ENCODE peak calls at places on chromosomes 13 and 19, in four cellular contexts. F is GM12878, R is K562, P is HepG2. M is an unnamed sample.

GRCh38 chr19:7694499-7694898 is 7.4 kb downstream of the FCER2 start:
- DNase-seq in F (no peak), R (no peak), P (no peak), M (no peak)

GRCh38 chr13:59771272-59771671 is 392.5 kb downstream of the DIAPH3 start:
- DNase-seq in F (no peak), R (no peak), P (peak; percentile 4), M (peak; percentile 43)

GRCh38 chr19:11984986-11985385 is 20.1 kb downstream of the ZNF763 start:
- DNase-seq in F (no peak), R (peak; percentile 16), P (peak; percentile 39), M (peak; percentile 94)

GRCh38 chr13:105572401-105572800 is 963.1 kb downstream of the EFNB2 start:
- DNase-seq in F (no peak), R (no peak), P (no peak), M (no peak)

GRCh38 chr13:75579529-75579928 is 29.9 kb downstream of the UCHL3 start:
- DNase-seq in F (no peak), R (no peak), P (no peak), M (no peak)

GRCh38 chr19:57961785-57962184 is 12.5 kb downstream of the C19orf18 start:
- DNase-seq in F (no peak), R (no peak), P (no peak), M (no peak)

GRCh38 chr13:21453352-21454089 is 5.6 kb downstream of the ZDHHC20 start:
- DNase-seq in F (no peak), R (no peak), P (peak; percentile 24), M (no peak)

GRCh38 chr19:6963937-6964336 is 57.3 kb downstream of the MBD3L2B start:
- DNase-seq in F (no peak), R (peak; percentile 26), P (no peak), M (peak; percentile 4)

GRCh38 chr19:45887311-45887710 is 1.4 kb upstream of the IRF2BP1 start:
- DNase-seq in F (no peak), R (no peak), P (no peak), M (no peak)

GRCh38 chr13:30577381-30577780 is 40.3 kb upstream of the USPL1 start:
- DNase-seq in F (peak; percentile 72), R (peak; percentile 25), P (peak; percentile 13), M (no peak)

GRCh38 chr13:90455861-90456260 is 891.6 kb upstream of the MIR17HG start:
- DNase-seq in F (no peak), R (no peak), P (no peak), M (no peak)

GRCh38 chr13:95530178-95530577 is 22.3 kb upstream of the CLDN10 start:
- DNase-seq in F (no peak), R (no peak), P (peak; percentile 38), M (no peak)

GRCh38 chr13:62320731-62321130 is 905.1 kb upstream of the PCDH20 start:
- DNase-seq in F (no peak), R (no peak), P (no peak), M (no peak)

GRCh38 chr13:96816874-96817273 is 177.4 kb downstream of the OXGR1 start:
- DNase-seq in F (no peak), R (no peak), P (no peak), M (peak; percentile 66)

GRCh38 chr19:43936219-43936618 is 1.1 kb upstream of the ZNF45 start:
- DNase-seq in F (no peak), R (peak; percentile 22), P (no peak), M (peak; percentile 43)

GRCh38 chr13:99798756-99799155 is 172.8 kb downstream of the ZIC5 start:
- DNase-seq in F (no peak), R (no peak), P (no peak), M (no peak)

GRCh38 chr13:99797716-99798115 is 173.9 kb downstream of the ZIC5 start:
- DNase-seq in F (no peak), R (no peak), P (no peak), M (peak; percentile 39)

GRCh38 chr13:99792079-99792921 is 179.3 kb downstream of the ZIC5 start:
- DNase-seq in F (no peak), R (no peak), P (no peak), M (peak; percentile 51)

GRCh38 chr13:99800004-99800403 is 171.6 kb downstream of the ZIC5 start:
- DNase-seq in F (no peak), R (peak; percentile 49), P (no peak), M (peak; percentile 29)

GRCh38 chr13:99796175-99796819 is 175.3 kb downstream of the ZIC5 start:
- DNase-seq in F (no peak), R (peak; percentile 33), P (peak; percentile 29), M (peak; percentile 94)
- TF ChIP-seq REST in F (peak; percentile 90), R (peak; percentile 93), P (peak; percentile 94), M (peak; percentile 86)

DNA sequence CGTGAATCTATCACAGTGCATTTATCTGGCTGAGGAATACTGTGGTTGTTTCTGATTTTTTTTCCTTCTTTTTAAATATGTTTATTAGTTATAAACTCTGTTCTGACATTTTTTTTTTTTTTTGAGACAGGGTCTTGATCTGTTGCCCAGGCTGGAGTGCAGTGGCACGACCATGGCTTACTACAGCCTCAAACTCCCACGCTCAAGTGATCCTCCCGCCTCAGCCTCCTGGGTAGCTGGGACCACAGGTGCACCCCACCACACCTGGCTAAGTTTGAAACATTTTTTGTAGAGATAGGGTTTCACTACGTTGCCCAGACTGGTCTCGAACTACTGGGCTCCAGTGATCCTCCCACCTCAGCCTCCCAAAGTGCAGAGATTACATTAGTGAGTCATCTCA is 6.6 kb upstream of the NUMBL start:
- DNase-seq in F (no peak), R (no peak), P (no peak), M (no peak)
- TF ChIP-seq CREB1 in F (no peak), R (no peak), P (no peak), M (no peak)

DNA sequence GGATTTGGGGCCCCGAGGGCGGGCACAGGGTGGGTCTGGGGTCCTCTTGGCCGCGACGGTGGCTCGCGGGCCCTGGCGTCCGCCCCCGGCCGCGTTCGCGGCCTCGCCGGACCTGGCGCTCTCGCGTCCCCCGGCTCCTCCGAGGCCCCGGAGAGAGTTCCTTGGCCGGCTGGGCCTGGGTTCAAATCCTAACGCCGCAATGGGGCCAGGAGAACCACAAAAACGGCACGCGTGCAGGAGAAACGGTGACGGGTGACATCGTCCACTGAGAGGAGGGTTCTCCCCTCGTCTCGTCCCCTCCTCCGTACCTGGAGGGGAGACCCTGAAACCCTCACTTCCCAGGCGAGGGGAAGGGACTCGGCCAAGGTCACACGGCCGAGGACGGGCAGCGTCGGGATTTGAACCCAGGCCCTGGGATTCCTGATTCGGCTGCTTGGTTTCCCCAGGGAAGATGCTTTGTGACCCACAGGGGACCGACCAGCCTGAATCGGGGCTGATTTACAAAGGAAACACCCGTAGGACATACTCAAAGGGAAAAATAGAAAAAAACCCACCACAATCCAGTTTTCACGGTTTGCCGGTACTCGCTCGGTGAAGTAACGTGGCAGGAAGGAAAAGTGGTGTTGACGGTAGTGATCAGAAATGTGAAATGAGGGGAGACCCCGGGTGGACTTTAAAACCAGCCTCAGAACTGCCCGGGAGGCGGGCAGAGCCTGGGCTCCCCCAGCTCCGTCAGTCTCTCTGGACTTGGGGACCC is 692 bp downstream of the SAFB start:
- DNase-seq in F (no peak), R (no peak), P (no peak), M (no peak)
- TF ChIP-seq REST in F (no peak), R (no peak), P (no peak), M (no peak)

GRCh38 chr19:18762125-18763023 is 28.7 kb downstream of the COMP start:
- DNase-seq in F (no peak), R (no peak), P (peak; percentile 63), M (peak; percentile 65)
- TF ChIP-seq CREB1 in F (no peak), R (no peak), P (no peak), M (no peak)

GRCh38 chr13:27374650-27375049 is 49.8 kb upstream of the GTF3A start:
- DNase-seq in F (no peak), R (peak; percentile 68), P (peak; percentile 74), M (peak; percentile 89)
- TF ChIP-seq REST in F (no peak), R (no peak), P (no peak), M (no peak)

GRCh38 chr13:113736258-113736731 is 22.7 kb upstream of the TMEM255B start:
- DNase-seq in F (no peak), R (no peak), P (peak; percentile 71), M (no peak)
- TF ChIP-seq CREB1 in F (no peak), R (no peak), P (no peak), M (no peak)

DNA sequence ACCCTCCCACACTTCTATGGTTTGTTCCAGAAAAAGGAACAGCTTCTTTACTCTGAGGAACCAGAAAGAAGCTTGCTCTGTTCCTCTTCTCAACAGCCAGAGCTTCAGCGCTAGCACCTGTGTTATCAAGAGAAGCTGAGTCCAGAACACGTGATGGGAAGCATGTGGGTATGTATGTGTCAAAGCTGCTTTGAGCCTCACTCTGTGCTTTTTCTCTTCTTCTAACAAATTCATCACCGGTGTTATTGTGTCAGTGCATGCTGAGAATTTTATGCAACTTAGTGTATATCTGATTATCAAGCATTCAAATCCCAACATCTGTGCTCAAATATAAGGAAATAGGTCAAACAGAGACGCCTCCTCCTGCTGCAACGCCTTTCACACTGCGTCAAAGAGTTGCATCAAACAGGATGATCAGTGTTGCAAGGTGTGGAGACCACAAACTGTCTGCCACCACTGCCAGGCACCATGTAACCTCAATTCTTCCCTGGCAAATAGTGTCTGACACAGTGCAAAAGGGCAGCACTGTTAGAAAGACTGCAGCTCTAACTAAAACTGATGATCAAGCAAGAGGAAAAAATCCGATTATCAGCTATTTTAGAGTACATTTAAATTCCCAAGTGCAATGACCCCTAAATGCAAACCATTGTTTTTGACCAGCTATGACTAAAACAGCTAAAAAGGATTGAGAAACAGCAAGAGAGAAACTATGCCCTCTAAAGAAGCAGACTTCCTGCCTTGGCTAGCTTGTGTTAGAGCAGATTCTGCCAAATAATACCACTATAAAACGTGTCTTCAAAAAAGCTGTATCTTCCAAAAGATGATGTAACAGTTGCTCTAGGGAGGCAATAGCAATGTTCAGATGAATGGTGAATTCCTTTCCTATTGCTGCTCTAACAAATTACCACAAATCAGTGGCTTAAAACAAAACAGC is 84.1 kb downstream of the LRRC63 start:
- DNase-seq in F (peak; percentile 28), R (no peak), P (no peak), M (no peak)
- TF ChIP-seq REST in F (no peak), R (no peak), P (no peak), M (no peak)

GRCh38 chr19:13399746-13400145 is 106.5 kb downstream of the CACNA1A start:
- DNase-seq in F (no peak), R (peak; percentile 42), P (no peak), M (no peak)

GRCh38 chr19:13398182-13398581 is 108.1 kb downstream of the CACNA1A start:
- DNase-seq in F (no peak), R (no peak), P (no peak), M (no peak)

GRCh38 chr19:13400296-13400695 is 106.0 kb downstream of the CACNA1A start:
- DNase-seq in F (no peak), R (no peak), P (no peak), M (no peak)

GRCh38 chr19:13398780-13399726 is 107.2 kb downstream of the CACNA1A start:
- DNase-seq in F (no peak), R (peak; percentile 53), P (no peak), M (no peak)

DNA sequence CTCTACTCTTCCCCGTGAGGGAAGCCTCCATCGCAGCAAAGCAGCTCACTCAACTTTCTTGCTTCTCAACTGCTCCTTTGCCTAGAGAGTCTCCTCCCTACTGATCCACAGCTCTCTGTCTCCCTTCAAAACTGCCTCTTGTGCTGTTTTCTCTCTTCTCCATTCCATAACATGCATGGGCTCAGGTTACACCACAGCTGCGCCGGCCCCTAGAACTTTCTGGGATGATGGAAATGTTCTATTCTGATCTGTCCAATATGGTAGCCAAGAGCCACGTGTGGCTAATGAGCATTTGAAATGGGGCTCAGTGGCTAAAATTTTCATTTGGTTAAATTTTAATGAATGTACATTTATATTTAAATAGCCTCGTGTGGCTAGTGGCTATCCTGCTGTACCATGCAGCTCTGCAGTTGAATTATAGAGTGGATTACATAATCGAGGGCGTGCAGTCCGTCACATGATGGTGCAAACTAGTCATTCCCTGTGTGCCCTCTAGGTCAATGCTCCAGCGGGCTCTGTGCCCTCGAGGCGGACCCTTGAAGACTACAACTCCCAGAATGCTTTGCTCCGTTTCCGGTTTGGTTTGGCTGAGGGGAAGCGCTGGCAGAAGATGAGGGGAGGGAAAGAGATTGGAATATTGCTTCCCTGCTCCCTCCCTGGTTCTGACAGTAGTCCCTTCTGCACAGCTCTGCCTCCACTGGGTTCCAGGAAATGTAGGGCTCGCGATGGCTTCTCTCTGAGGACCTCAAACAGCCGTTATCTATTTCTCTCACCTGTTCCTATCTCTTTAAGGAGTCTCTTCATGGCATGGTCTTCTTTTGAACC is 109.8 kb downstream of the CACNA1A start:
- DNase-seq in F (no peak), R (peak; percentile 67), P (peak; percentile 30), M (peak; percentile 97)
- TF ChIP-seq CREB1 in F (no peak), R (no peak), P (no peak), M (no peak)

M was measured in GM23338.